ENCODE peak calls at places on chromosomes 13 and 19, in four cellular contexts. One of them, this sample, is unnamed.

GRCh38 chr19:34479396-34479795 is 2.2 kb upstream of the WTIP start:
- DNase-seq in lower leg skin: no peak
- DNase-seq in A549: no peak
- DNase-seq in K562: no peak
- DNase-seq in this sample: no peak

GRCh38 chr19:28746486-28746885 is 466.5 kb downstream of the UQCRFS1 start:
- DNase-seq in lower leg skin: no peak
- DNase-seq in A549: no peak
- DNase-seq in K562: no peak
- DNase-seq in this sample: no peak

GRCh38 chr13:40048551-40048950 is 393.1 kb downstream of the COG6 start:
- DNase-seq in lower leg skin: no peak
- DNase-seq in A549: no peak
- DNase-seq in K562: no peak
- DNase-seq in this sample: no peak

GRCh38 chr13:112796190-112796915 is 106.5 kb downstream of the ATP11A start:
- DNase-seq in lower leg skin: no peak
- DNase-seq in A549: no peak
- DNase-seq in K562: no peak
- DNase-seq in this sample: no peak

GRCh38 chr19:38554676-38555141 is 63.0 kb downstream of the MAP4K1 start:
- DNase-seq in lower leg skin: no peak
- DNase-seq in A549: no peak
- DNase-seq in K562: no peak
- DNase-seq in this sample: no peak

GRCh38 chr19:33841685-33842084 is 45.0 kb downstream of the KCTD15 start:
- DNase-seq in lower leg skin: no peak
- DNase-seq in A549: no peak
- DNase-seq in K562: no peak
- DNase-seq in this sample: no peak

GRCh38 chr13:27014406-27015359 is 156.9 kb downstream of the USP12 start:
- DNase-seq in lower leg skin: no peak
- DNase-seq in A549: no peak
- DNase-seq in K562: no peak
- DNase-seq in this sample: no peak

GRCh38 chr19:51572908-51573307 is 1.8 kb downstream of the ZNF175 start:
- DNase-seq in lower leg skin: no peak
- DNase-seq in A549: no peak
- DNase-seq in K562: no peak
- DNase-seq in this sample: no peak

GRCh38 chr13:95100525-95101121 is 200.6 kb downstream of the ABCC4 start:
- DNase-seq in lower leg skin: no peak
- DNase-seq in A549: peak
- DNase-seq in K562: no peak
- DNase-seq in this sample: no peak

GRCh38 chr19:21440321-21440720 is 43.4 kb downstream of the ZNF493 start:
- DNase-seq in lower leg skin: no peak
- DNase-seq in A549: no peak
- DNase-seq in K562: no peak
- DNase-seq in this sample: no peak

GRCh38 chr19:923551-924211 is 2.2 kb upstream of the ARID3A start:
- DNase-seq in lower leg skin: no peak
- DNase-seq in A549: no peak
- DNase-seq in K562: no peak
- DNase-seq in this sample: no peak

GRCh38 chr13:46182491-46182877 is 507 bp upstream of the LCP1 start:
- DNase-seq in lower leg skin: no peak
- DNase-seq in A549: no peak
- DNase-seq in K562: no peak
- DNase-seq in this sample: no peak

GRCh38 chr13:36715841-36716240 is 42.0 kb downstream of the SERTM1 start:
- DNase-seq in lower leg skin: no peak
- DNase-seq in A549: no peak
- DNase-seq in K562: peak
- DNase-seq in this sample: peak

GRCh38 chr13:44307844-44308243 is 65.8 kb upstream of the SERP2 start:
- DNase-seq in lower leg skin: no peak
- DNase-seq in A549: no peak
- DNase-seq in K562: no peak
- DNase-seq in this sample: no peak

GRCh38 chr13:24605923-24606372 is 74.3 kb upstream of the ATP12A start:
- DNase-seq in lower leg skin: no peak
- DNase-seq in A549: peak
- DNase-seq in K562: peak
- DNase-seq in this sample: no peak

GRCh38 chr19:39299832-39300231 is 3.6 kb downstream of the IFNL1 start:
- DNase-seq in lower leg skin: no peak
- DNase-seq in A549: no peak
- DNase-seq in K562: no peak
- DNase-seq in this sample: no peak

GRCh38 chr13:40394304-40394983 is 272.0 kb downstream of the FOXO1 start:
- DNase-seq in lower leg skin: no peak
- DNase-seq in A549: no peak
- DNase-seq in K562: no peak
- DNase-seq in this sample: no peak

GRCh38 chr19:16328824-16329482 is 4.3 kb downstream of the KLF2 start:
- DNase-seq in lower leg skin: no peak
- DNase-seq in A549: peak
- DNase-seq in K562: peak
- DNase-seq in this sample: no peak

GRCh38 chr19:40363128-40363527 is 14.6 kb downstream of the PLD3 start:
- DNase-seq in lower leg skin: no peak
- DNase-seq in A549: no peak
- DNase-seq in K562: peak
- DNase-seq in this sample: peak

GRCh38 chr19:39907213-39907612 is 27.2 kb downstream of the FCGBP start:
- DNase-seq in lower leg skin: no peak
- DNase-seq in A549: peak
- DNase-seq in K562: no peak
- DNase-seq in this sample: no peak

GRCh38 chr19:16447015-16447384 is 24.8 kb downstream of the EPS15L1 start:
- DNase-seq in lower leg skin: peak
- DNase-seq in A549: no peak
- DNase-seq in K562: peak
- DNase-seq in this sample: peak

GRCh38 chr13:27406178-27406939 is 18.1 kb upstream of the GTF3A start:
- DNase-seq in lower leg skin: no peak
- DNase-seq in A549: peak
- DNase-seq in K562: peak
- DNase-seq in this sample: peak

GRCh38 chr13:40664100-40665060 is 2.1 kb downstream of the FOXO1 start:
- DNase-seq in lower leg skin: peak
- DNase-seq in A549: peak
- DNase-seq in K562: peak
- DNase-seq in this sample: peak

GRCh38 chr19:10514211-10515145 is 2.8 kb downstream of the S1PR5 start:
- DNase-seq in lower leg skin: no peak
- DNase-seq in A549: no peak
- DNase-seq in K562: no peak
- DNase-seq in this sample: peak

GRCh38 chr19:42540071-42540553 is 11.8 kb upstream of the CEACAM1 start:
- DNase-seq in lower leg skin: no peak
- DNase-seq in A549: no peak
- DNase-seq in K562: no peak
- DNase-seq in this sample: no peak

GRCh38 chr19:42075364-42075615 is 676 bp upstream of the ZNF574 start:
- DNase-seq in lower leg skin: no peak
- DNase-seq in A549: no peak
- DNase-seq in K562: no peak
- DNase-seq in this sample: peak

GRCh38 chr19:38977445-38978314 is 2.1 kb upstream of the FBXO17 start:
- DNase-seq in lower leg skin: no peak
- DNase-seq in A549: peak
- DNase-seq in K562: no peak
- DNase-seq in this sample: no peak

GRCh38 chr19:1311543-1312091 is 25.9 kb downstream of the EFNA2 start:
- DNase-seq in lower leg skin: no peak
- DNase-seq in A549: peak
- DNase-seq in K562: no peak
- DNase-seq in this sample: no peak

GRCh38 chr19:33683881-33684549 is 62.3 kb downstream of the CHST8 start:
- DNase-seq in lower leg skin: no peak
- DNase-seq in A549: peak
- DNase-seq in K562: peak
- DNase-seq in this sample: peak

DNA sequence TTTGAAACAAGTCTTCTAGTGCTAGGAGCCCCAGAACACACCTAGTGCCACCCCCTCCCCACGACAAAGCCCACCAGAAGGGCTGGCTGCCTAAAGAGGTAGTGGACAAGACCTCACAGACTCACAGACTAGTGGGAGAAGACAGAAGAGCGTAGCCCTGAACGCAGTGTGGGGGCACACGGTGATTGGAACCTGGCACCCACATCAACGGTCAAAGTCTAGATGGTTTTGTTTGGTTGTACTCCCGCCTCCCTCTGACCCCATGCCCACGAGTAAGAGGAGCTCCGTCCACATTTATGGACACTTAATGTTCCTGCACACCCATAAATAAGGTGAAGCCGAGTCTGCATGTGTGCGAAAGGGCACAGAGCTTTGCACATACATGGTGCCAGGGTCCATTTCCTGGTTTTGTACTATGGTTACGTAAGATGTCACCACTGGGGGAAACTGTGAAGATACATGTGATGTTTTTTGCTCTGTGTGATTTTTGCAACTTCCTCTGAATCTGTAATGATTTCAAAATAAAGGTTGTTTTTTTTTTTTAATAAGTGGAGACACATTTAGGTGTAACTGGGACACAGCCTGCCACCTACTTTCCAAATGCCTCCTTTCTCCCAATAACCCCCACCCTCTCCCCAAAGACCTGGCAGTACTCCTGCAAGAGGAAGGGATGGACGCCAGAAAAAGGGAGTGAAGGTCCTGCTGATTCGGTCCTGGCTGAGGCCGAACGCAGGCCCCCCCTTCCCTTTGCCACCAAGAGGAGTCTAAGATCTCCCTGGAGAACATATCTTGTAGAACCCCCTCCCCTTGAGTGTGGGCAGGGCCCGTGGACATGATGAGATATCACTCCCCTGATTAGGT is 72.8 kb downstream of the GNG7 start:
- DNase-seq in lower leg skin: no peak
- DNase-seq in A549: no peak
- DNase-seq in K562: no peak
- DNase-seq in this sample: no peak
- TF ChIP-seq POLR2A in lower leg skin: no peak
- TF ChIP-seq POLR2A in A549: no peak
- TF ChIP-seq POLR2A in K562: no peak
- TF ChIP-seq POLR2A in this sample: no peak

DNA sequence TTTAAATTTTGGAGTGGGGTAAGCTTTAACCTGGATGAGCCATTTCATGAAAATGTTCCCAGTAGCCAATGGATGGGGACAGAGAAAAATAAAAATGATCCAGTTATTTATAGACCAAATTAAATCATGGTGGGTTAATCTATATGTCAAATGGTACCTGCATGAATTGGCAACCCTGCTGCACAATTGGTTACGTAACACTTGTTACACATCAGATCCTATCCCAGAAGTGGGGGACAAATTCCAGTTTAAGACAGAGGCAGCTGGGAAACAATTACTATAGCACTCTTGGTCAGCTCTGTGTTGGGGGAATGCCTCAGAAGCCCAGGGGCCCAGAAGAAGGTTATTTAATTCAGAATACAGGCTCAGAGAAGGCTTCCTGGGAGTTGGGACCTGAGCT is 81.1 kb upstream of the FLT1 start:
- DNase-seq in lower leg skin: no peak
- DNase-seq in A549: no peak
- DNase-seq in K562: no peak
- DNase-seq in this sample: no peak
- TF ChIP-seq POLR2A in lower leg skin: no peak
- TF ChIP-seq POLR2A in A549: no peak
- TF ChIP-seq POLR2A in K562: no peak
- TF ChIP-seq POLR2A in this sample: no peak

GRCh38 chr19:48991823-48992570 is 1.1 kb downstream of the GYS1 start:
- DNase-seq in lower leg skin: peak
- DNase-seq in A549: peak
- DNase-seq in K562: peak
- DNase-seq in this sample: no peak
- TF ChIP-seq POLR2A in lower leg skin: no peak
- TF ChIP-seq POLR2A in A549: no peak
- TF ChIP-seq POLR2A in K562: no peak
- TF ChIP-seq POLR2A in this sample: no peak

GRCh38 chr19:2392366-2392765 is 32.3 kb downstream of the TMPRSS9 start:
- DNase-seq in lower leg skin: no peak
- DNase-seq in A549: no peak
- DNase-seq in K562: no peak
- DNase-seq in this sample: no peak

GRCh38 chr19:2394669-2395292 is 32.6 kb downstream of the TIMM13 start:
- DNase-seq in lower leg skin: no peak
- DNase-seq in A549: no peak
- DNase-seq in K562: no peak
- DNase-seq in this sample: no peak

GRCh38 chr19:2391118-2391725 is 31.2 kb downstream of the TMPRSS9 start:
- DNase-seq in lower leg skin: peak
- DNase-seq in A549: peak
- DNase-seq in K562: peak
- DNase-seq in this sample: peak

GRCh38 chr19:2389594-2389993 is 29.5 kb downstream of the TMPRSS9 start:
- DNase-seq in lower leg skin: no peak
- DNase-seq in A549: no peak
- DNase-seq in K562: no peak
- DNase-seq in this sample: no peak

DNA sequence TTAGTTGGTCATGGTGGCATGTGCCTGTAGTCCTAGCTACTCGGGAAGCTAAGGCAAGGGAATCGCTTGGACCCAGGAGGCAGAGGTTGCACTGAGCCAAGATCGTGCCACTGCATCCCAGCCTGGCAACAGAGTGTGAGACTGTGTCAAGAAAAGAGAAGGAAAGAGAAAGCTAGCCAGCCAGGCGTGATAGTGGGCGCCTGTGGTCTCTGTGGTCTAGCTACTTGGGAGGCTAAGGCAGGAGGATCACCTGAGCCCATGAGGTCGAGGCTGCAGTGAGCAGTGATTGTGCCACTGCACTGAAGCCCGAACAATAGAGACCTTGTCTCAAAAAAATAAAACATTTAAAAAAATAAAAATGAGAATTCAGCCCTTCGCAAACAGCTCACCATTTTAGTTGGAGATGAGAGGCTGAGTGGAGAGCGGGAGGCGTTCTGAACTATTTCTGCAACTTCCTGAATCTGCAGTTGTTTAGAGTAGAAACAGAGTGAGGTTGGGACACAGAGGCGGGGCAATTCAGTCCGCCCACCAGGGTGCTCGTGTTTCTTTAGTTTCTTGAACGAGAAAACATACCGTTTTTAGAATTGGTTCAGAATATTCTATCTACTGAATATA is 33.2 kb downstream of the TIMM13 start:
- DNase-seq in lower leg skin: no peak
- DNase-seq in A549: no peak
- DNase-seq in K562: no peak
- DNase-seq in this sample: no peak
- TF ChIP-seq POLR2A in lower leg skin: no peak
- TF ChIP-seq POLR2A in A549: no peak
- TF ChIP-seq POLR2A in K562: no peak
- TF ChIP-seq POLR2A in this sample: no peak